ENCODE peak calls at places on chromosome 1, in four cellular contexts. G is choroid plexus epithelial cell, B is progenitor cell of endocrine pancreas, L is midbrain. H is an unnamed sample.

GRCh38 chr1:240877605-240878004 is 265.6 kb upstream of the GREM2 start:
- DNase-seq in L (no peak), B (no peak), G (no peak), H (no peak)

GRCh38 chr1:201385299-201385891 is 7.9 kb upstream of the TNNT2 start:
- DNase-seq in B (peak; percentile 71), L (peak; percentile 14), G (peak; percentile 63), H (no peak)

GRCh38 chr1:218656301-218657037 is 311.3 kb downstream of the TGFB2 start:
- DNase-seq in B (no peak), G (no peak), L (no peak), H (no peak)

GRCh38 chr1:231612393-231613089 is 14.0 kb upstream of the DISC1 start:
- DNase-seq in G (no peak), B (no peak), L (no peak), H (peak; percentile 88)

GRCh38 chr1:119713039-119713537 is 1.4 kb downstream of the PHGDH start:
- DNase-seq in G (peak; percentile 31), B (no peak), L (peak; percentile 59), H (no peak)

GRCh38 chr1:225426395-225427248 is 1.2 kb downstream of the LBR start:
- DNase-seq in B (no peak), L (peak; percentile 24), G (peak; percentile 25), H (peak; percentile 91)

GRCh38 chr1:176696109-176696508 is 233.1 kb downstream of the PAPPA2 start:
- DNase-seq in B (no peak), L (no peak), G (peak; percentile 5), H (no peak)

GRCh38 chr1:5501206-5501980 is 490.8 kb downstream of the NPHP4 start:
- DNase-seq in L (no peak), G (no peak), B (no peak), H (no peak)

GRCh38 chr1:61322769-61323168 is 240.4 kb downstream of the NFIA start:
- DNase-seq in G (no peak), L (no peak), B (no peak), H (no peak)

GRCh38 chr1:39679821-39680220 is 7.9 kb upstream of the NT5C1A start:
- DNase-seq in L (no peak), G (no peak), B (no peak), H (no peak)

GRCh38 chr1:54409156-54410142 is 3.3 kb upstream of the SSBP3 start:
- DNase-seq in G (no peak), B (no peak), L (no peak), H (no peak)